ENCODE peak calls at places on chromosomes 4 and X, in four cellular contexts. Z is heart left ventricle; F is NCI-H1436 treated with DMSO at 0.1 percent for 48 hours; U is CD8-positive, alpha-beta memory T cell. B is an unnamed sample.

GRCh38 chrX:136219893-136220292 is 31.3 kb downstream of the MAP7D3 start:
- DNase-seq in Z (no peak), F (no peak), U (no peak), B (no peak)

GRCh38 chrX:39445336-39445735 is 644.1 kb downstream of the MID1IP1 start:
- DNase-seq in Z (no peak), F (no peak), U (no peak), B (peak; percentile 19)

GRCh38 chr4:74228691-74229640 is 71.0 kb downstream of the MTHFD2L start:
- DNase-seq in Z (peak; percentile 62), F (no peak), U (peak; percentile 73), B (peak; percentile 80)

GRCh38 chr4:118845552-118846065 is 9.7 kb upstream of the SEC24D start:
- DNase-seq in Z (no peak), F (no peak), U (no peak), B (no peak)

GRCh38 chr4:87570290-87570689 is 38.0 kb upstream of the DSPP start:
- DNase-seq in Z (no peak), F (no peak), U (no peak), B (no peak)

GRCh38 chrX:135982860-135983259 is 2.4 kb upstream of the SLC9A6 start:
- DNase-seq in Z (no peak), F (no peak), U (no peak), B (no peak)

GRCh38 chrX:66602381-66602938 is 36.4 kb downstream of the EDA2R start:
- DNase-seq in Z (no peak), F (no peak), U (no peak), B (no peak)

GRCh38 chrX:104803219-104803618 is 237.2 kb downstream of the IL1RAPL2 start:
- DNase-seq in Z (no peak), F (no peak), U (no peak), B (no peak)

GRCh38 chr4:118034061-118034785 is at the start of gene NDST3:
- DNase-seq in Z (no peak), F (no peak), U (no peak), B (peak; percentile 70)